ENCODE peak calls at places on chromosome 11, in ten cellular contexts. One of them, this sample, is unnamed.

GRCh38 chr11:71564430-71564829 is 933 bp upstream of the KRTAP5-10 start:
- DNase-seq in foreskin keratinocyte: no peak
- DNase-seq in MCF 10A: no peak
- DNase-seq in stimulated activated CD4-positive, alpha-beta T cell treated with anti-CD3 and anti-CD28 coated beads, Interleukin-1b, Interleukin-23, amount 100 ng/mL, for 1 hour: no peak
- DNase-seq in cardiac septum: no peak
- DNase-seq in heart left ventricle: no peak
- DNase-seq in pulmonary artery endothelial cell: no peak
- DNase-seq in hippocampal formation: no peak
- DNase-seq in posterior vena cava: no peak
- DNase-seq in WERI-Rb-1: no peak
- DNase-seq in this sample: no peak

GRCh38 chr11:67384851-67385366 is 6.9 kb upstream of the RAD9A start:
- DNase-seq in hippocampal formation: peak; percentile 30
- DNase-seq in MCF 10A: peak; percentile 87
- DNase-seq in heart left ventricle: no peak
- DNase-seq in cardiac septum: no peak
- DNase-seq in foreskin keratinocyte: peak; percentile 65
- DNase-seq in stimulated activated CD4-positive, alpha-beta T cell treated with anti-CD3 and anti-CD28 coated beads, Interleukin-1b, Interleukin-23, amount 100 ng/mL, for 1 hour: no peak
- DNase-seq in WERI-Rb-1: no peak
- DNase-seq in pulmonary artery endothelial cell: no peak
- DNase-seq in posterior vena cava: no peak
- DNase-seq in this sample: no peak

GRCh38 chr11:67463680-67464410 is 5.2 kb downstream of the TMEM134 start:
- DNase-seq in pulmonary artery endothelial cell: no peak
- DNase-seq in hippocampal formation: no peak
- DNase-seq in heart left ventricle: no peak
- DNase-seq in foreskin keratinocyte: peak; percentile 68
- DNase-seq in MCF 10A: peak; percentile 91
- DNase-seq in cardiac septum: peak; percentile 83
- DNase-seq in WERI-Rb-1: no peak
- DNase-seq in posterior vena cava: peak; percentile 95
- DNase-seq in stimulated activated CD4-positive, alpha-beta T cell treated with anti-CD3 and anti-CD28 coated beads, Interleukin-1b, Interleukin-23, amount 100 ng/mL, for 1 hour: no peak
- DNase-seq in this sample: no peak

GRCh38 chr11:64500176-64501013 is 90.6 kb upstream of the SLC22A12 start:
- DNase-seq in stimulated activated CD4-positive, alpha-beta T cell treated with anti-CD3 and anti-CD28 coated beads, Interleukin-1b, Interleukin-23, amount 100 ng/mL, for 1 hour: no peak
- DNase-seq in heart left ventricle: no peak
- DNase-seq in cardiac septum: no peak
- DNase-seq in hippocampal formation: no peak
- DNase-seq in foreskin keratinocyte: no peak
- DNase-seq in MCF 10A: peak; percentile 29
- DNase-seq in WERI-Rb-1: no peak
- DNase-seq in pulmonary artery endothelial cell: no peak
- DNase-seq in posterior vena cava: peak; percentile 80
- DNase-seq in this sample: no peak

GRCh38 chr11:12745787-12746186 is 71.6 kb downstream of the TEAD1 start:
- DNase-seq in MCF 10A: no peak
- DNase-seq in pulmonary artery endothelial cell: no peak
- DNase-seq in heart left ventricle: no peak
- DNase-seq in cardiac septum: no peak
- DNase-seq in foreskin keratinocyte: no peak
- DNase-seq in hippocampal formation: no peak
- DNase-seq in posterior vena cava: no peak
- DNase-seq in stimulated activated CD4-positive, alpha-beta T cell treated with anti-CD3 and anti-CD28 coated beads, Interleukin-1b, Interleukin-23, amount 100 ng/mL, for 1 hour: no peak
- DNase-seq in WERI-Rb-1: no peak
- DNase-seq in this sample: no peak

GRCh38 chr11:110873953-110874352 is 161.7 kb upstream of the ARHGAP20 start:
- DNase-seq in hippocampal formation: no peak
- DNase-seq in pulmonary artery endothelial cell: no peak
- DNase-seq in cardiac septum: no peak
- DNase-seq in WERI-Rb-1: no peak
- DNase-seq in posterior vena cava: no peak
- DNase-seq in MCF 10A: no peak
- DNase-seq in foreskin keratinocyte: no peak
- DNase-seq in stimulated activated CD4-positive, alpha-beta T cell treated with anti-CD3 and anti-CD28 coated beads, Interleukin-1b, Interleukin-23, amount 100 ng/mL, for 1 hour: no peak
- DNase-seq in heart left ventricle: no peak
- DNase-seq in this sample: no peak

GRCh38 chr11:118928870-118929495 is 3.3 kb upstream of the BCL9L start:
- DNase-seq in MCF 10A: peak; percentile 61
- DNase-seq in posterior vena cava: peak; percentile 88
- DNase-seq in cardiac septum: no peak
- DNase-seq in hippocampal formation: peak; percentile 84
- DNase-seq in WERI-Rb-1: peak; percentile 65
- DNase-seq in pulmonary artery endothelial cell: no peak
- DNase-seq in heart left ventricle: peak; percentile 80
- DNase-seq in stimulated activated CD4-positive, alpha-beta T cell treated with anti-CD3 and anti-CD28 coated beads, Interleukin-1b, Interleukin-23, amount 100 ng/mL, for 1 hour: no peak
- DNase-seq in foreskin keratinocyte: peak; percentile 78
- DNase-seq in this sample: no peak

GRCh38 chr11:85823816-85824215 is 12.9 kb upstream of the SYTL2 start:
- DNase-seq in pulmonary artery endothelial cell: no peak
- DNase-seq in foreskin keratinocyte: no peak
- DNase-seq in stimulated activated CD4-positive, alpha-beta T cell treated with anti-CD3 and anti-CD28 coated beads, Interleukin-1b, Interleukin-23, amount 100 ng/mL, for 1 hour: no peak
- DNase-seq in WERI-Rb-1: no peak
- DNase-seq in posterior vena cava: no peak
- DNase-seq in cardiac septum: no peak
- DNase-seq in heart left ventricle: no peak
- DNase-seq in MCF 10A: no peak
- DNase-seq in hippocampal formation: no peak
- DNase-seq in this sample: no peak

GRCh38 chr11:74953448-74953847 is 4.4 kb downstream of the SPCS2 start:
- DNase-seq in MCF 10A: no peak
- DNase-seq in hippocampal formation: no peak
- DNase-seq in cardiac septum: no peak
- DNase-seq in stimulated activated CD4-positive, alpha-beta T cell treated with anti-CD3 and anti-CD28 coated beads, Interleukin-1b, Interleukin-23, amount 100 ng/mL, for 1 hour: no peak
- DNase-seq in WERI-Rb-1: no peak
- DNase-seq in foreskin keratinocyte: no peak
- DNase-seq in heart left ventricle: no peak
- DNase-seq in pulmonary artery endothelial cell: no peak
- DNase-seq in posterior vena cava: no peak
- DNase-seq in this sample: no peak